ENCODE peak calls at places on chromosomes 6 and 20, in seven cellular contexts. H is left ventricle myocardium inferior; Y is CD8-positive, alpha-beta memory T cell; S is body of pancreas; V is keratinocyte; L is GM23338; M is PC-9. P is an unnamed sample. For H3K27me3, the result is how much of the 10 kb centered on the place peaks cover.

GRCh38 chr6:37650071-37650481 is 47.6 kb downstream of the MDGA1 start:
- DNase-seq in H (peak), S (peak), M (no peak), Y (no peak), V (no peak), L (peak), P (peak)

GRCh38 chr6:11714116-11714797 is 64.3 kb downstream of the ADTRP start:
- DNase-seq in M (no peak), L (no peak), H (no peak), V (no peak), Y (no peak), S (no peak), P (no peak)

GRCh38 chr20:58850693-58851174 is at the start of gene GNAS-AS1:
- DNase-seq in L (peak), V (no peak), M (peak), S (peak), Y (peak), H (peak), P (peak)

GRCh38 chr6:55925292-55925691 is 49.9 kb upstream of the BMP5 start:
- DNase-seq in M (no peak), Y (no peak), H (no peak), V (peak), S (no peak), L (no peak), P (no peak)

GRCh38 chr6:125950293-125950692 is 6.3 kb upstream of the HINT3 start:
- DNase-seq in S (no peak), L (peak), V (no peak), Y (no peak), H (no peak), M (peak), P (peak)

GRCh38 chr20:22974354-22974753 is 60.8 kb upstream of the SSTR4 start:
- DNase-seq in V (no peak), S (no peak), L (peak), Y (no peak), H (no peak), M (no peak), P (peak)

GRCh38 chr6:7938562-7939185 is 28.1 kb upstream of the TXNDC5 start:
- DNase-seq in M (no peak), H (no peak), L (no peak), Y (no peak), S (no peak), V (no peak), P (no peak)

GRCh38 chr6:19692506-19693298 is 144.5 kb upstream of the ID4 start:
- DNase-seq in L (peak), M (no peak), Y (no peak), H (no peak), S (no peak), V (no peak), P (peak)

GRCh38 chr6:166998256-166999144 is 697 bp upstream of the CEP43 start:
- DNase-seq in M (no peak), Y (peak), S (peak), H (peak), V (peak), L (peak), P (peak)

GRCh38 chr20:34312024-34312460 is 8.9 kb upstream of the AHCY start:
- DNase-seq in M (no peak), S (no peak), L (peak), H (no peak), Y (no peak), V (no peak), P (peak)

GRCh38 chr6:157865249-157865648 is 42.2 kb downstream of the SNX9 start:
- DNase-seq in H (no peak), Y (no peak), L (no peak), M (no peak), V (no peak), S (no peak), P (no peak)

GRCh38 chr6:30947231-30947630 is 6.5 kb downstream of the MUCL3 start:
- DNase-seq in L (no peak), H (no peak), V (no peak), M (no peak), Y (no peak), S (no peak), P (no peak)

GRCh38 chr6:108921547-108922331 is 73.5 kb downstream of the ARMC2 start:
- DNase-seq in M (no peak), V (no peak), L (no peak), Y (no peak), H (no peak), S (no peak), P (no peak)

GRCh38 chr20:47999166-47999565 is 213.9 kb upstream of the SULF2 start:
- DNase-seq in S (no peak), L (no peak), V (no peak), Y (no peak), H (no peak), M (no peak), P (no peak)

GRCh38 chr20:26208296-26209091 is 511.8 kb upstream of the ZNF337 start:
- DNase-seq in L (peak), V (no peak), Y (no peak), H (no peak), S (peak), M (no peak), P (peak)

GRCh38 chr20:44185574-44185973 is 1.4 kb downstream of the JPH2 start:
- DNase-seq in Y (no peak), M (no peak), H (no peak), V (no peak), L (no peak), S (no peak), P (no peak)

GRCh38 chr6:112931835-112932234 is 584.7 kb downstream of the RFPL4B start:
- DNase-seq in Y (no peak), M (no peak), L (no peak), S (no peak), V (no peak), H (no peak), P (no peak)

GRCh38 chr20:21184810-21185209 is 58.9 kb downstream of the KIZ start:
- DNase-seq in V (no peak), L (no peak), Y (no peak), S (no peak), H (no peak), M (peak), P (no peak)

GRCh38 chr6:159935065-159935464 is 33.8 kb upstream of the IGF2R start:
- DNase-seq in L (no peak), H (no peak), S (no peak), V (no peak), Y (no peak), M (no peak), P (no peak)

GRCh38 chr6:16196260-16196914 is 42.0 kb upstream of the GMPR start:
- DNase-seq in Y (no peak), S (no peak), H (no peak), M (no peak), L (no peak), V (no peak), P (no peak)

GRCh38 chr6:167676666-167677421 is 149.9 kb upstream of the AFDN start:
- DNase-seq in H (no peak), Y (no peak), S (no peak), V (no peak), L (peak), M (no peak), P (peak)

GRCh38 chr20:8150591-8150990 is 18.5 kb downstream of the PLCB1 start:
- DNase-seq in V (no peak), L (no peak), M (no peak), H (no peak), Y (no peak), S (no peak), P (no peak)

GRCh38 chr6:20319520-20320357 is 81.9 kb upstream of the E2F3 start:
- DNase-seq in M (no peak), S (no peak), H (no peak), L (no peak), V (no peak), Y (peak), P (no peak)

GRCh38 chr6:38364127-38364526 is 275.6 kb downstream of the BTBD9 start:
- DNase-seq in L (no peak), S (no peak), H (no peak), M (no peak), V (no peak), Y (no peak), P (no peak)

GRCh38 chr6:130366011-130366963 is at the start of gene TMEM200A:
- DNase-seq in Y (peak), L (peak), H (no peak), M (no peak), V (no peak), S (peak), P (peak)

GRCh38 chr6:9481292-9482029 is 933.4 kb downstream of the TFAP2A start:
- DNase-seq in Y (no peak), H (no peak), S (no peak), V (no peak), L (peak), M (peak), P (no peak)
- H3K4me3 ChIP-seq in Y (no peak), H (no peak), S (no peak), V (peak), L (no peak), M (no peak), P (no peak)

GRCh38 chr6:50825375-50826036 is 6.8 kb downstream of the TFAP2B start:
- DNase-seq in H (no peak), V (no peak), Y (no peak), L (no peak), M (no peak), S (no peak), P (no peak)

GRCh38 chr6:50826037-50826761 is 7.5 kb downstream of the TFAP2B start:
- DNase-seq in H (no peak), S (no peak), L (no peak), Y (no peak), V (no peak), M (no peak), P (no peak)

GRCh38 chr6:50823130-50823920 is 4.7 kb downstream of the TFAP2B start:
- DNase-seq in H (no peak), L (no peak), V (no peak), S (no peak), M (no peak), Y (no peak), P (peak)

GRCh38 chr6:50826803-50827202 is 8.1 kb downstream of the TFAP2B start:
- DNase-seq in V (no peak), L (no peak), S (no peak), H (no peak), M (no peak), Y (no peak), P (no peak)

GRCh38 chr6:50824505-50824904 is 5.8 kb downstream of the TFAP2B start:
- DNase-seq in L (peak), M (no peak), Y (no peak), V (no peak), H (no peak), S (no peak), P (peak)
- H3K27me3 ChIP-seq in L (half or more), M (under half), Y (under half), V (under half), H (half or more), S (half or more), P (half or more)

DNA sequence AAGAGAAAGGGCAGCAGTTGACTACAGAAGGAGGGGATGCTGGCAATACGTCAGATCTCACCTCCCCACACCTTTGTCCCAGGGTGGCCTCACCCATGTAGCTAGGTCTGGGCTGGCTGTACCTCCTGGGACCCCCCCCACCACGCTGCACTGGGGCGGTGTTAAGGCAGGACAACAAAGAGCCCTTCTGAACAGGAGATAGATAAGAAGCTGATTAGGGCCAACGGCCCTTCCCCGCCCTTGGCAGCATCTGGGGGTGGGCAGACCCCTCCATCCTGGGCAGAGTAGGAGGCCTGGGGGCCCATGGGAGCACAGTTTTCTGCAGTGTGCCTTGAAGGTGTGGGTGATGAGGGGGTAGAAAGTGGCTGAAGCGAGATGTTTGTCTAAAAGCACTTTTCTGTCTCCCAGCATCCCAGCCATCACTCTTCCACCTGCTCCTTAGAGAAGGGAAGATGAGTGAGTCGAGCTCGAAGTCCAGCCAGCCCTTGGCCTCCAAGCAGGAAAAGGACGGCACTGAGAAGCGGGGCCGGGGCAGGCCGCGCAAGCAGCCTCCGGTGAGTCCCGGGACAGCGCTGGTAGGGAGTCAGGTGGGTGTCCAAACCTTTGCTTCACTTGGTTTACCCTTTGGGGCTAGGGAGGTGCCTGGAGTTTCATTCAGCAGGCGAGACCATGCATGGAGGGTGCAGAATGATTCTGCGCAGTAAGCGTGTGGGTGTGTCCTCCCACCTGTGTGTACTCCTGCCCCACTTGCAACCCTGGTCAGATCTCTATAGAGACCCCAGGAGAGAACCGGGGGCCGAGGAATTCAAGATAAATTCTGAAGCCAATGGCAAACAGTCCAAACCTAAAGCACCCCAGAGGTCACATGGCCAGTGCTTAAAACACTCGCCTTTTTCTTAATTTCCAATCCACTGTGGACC is 3.9 kb downstream of the HMGA1 start:
- DNase-seq in V (no peak), H (no peak), Y (no peak), M (no peak), S (no peak), L (no peak), P (peak)
- H3K4me3 ChIP-seq in V (no peak), H (no peak), Y (no peak), M (peak), S (no peak), L (peak), P (no peak)

GRCh38 chr6:13026100-13026499 is 302.2 kb downstream of the TBC1D7 start:
- DNase-seq in S (no peak), V (no peak), H (no peak), M (no peak), Y (no peak), L (no peak), P (no peak)
- H3K27me3 ChIP-seq in S (under half), V (under half), H (under half), M (under half), Y (under half), L (under half), P (under half)

DNA sequence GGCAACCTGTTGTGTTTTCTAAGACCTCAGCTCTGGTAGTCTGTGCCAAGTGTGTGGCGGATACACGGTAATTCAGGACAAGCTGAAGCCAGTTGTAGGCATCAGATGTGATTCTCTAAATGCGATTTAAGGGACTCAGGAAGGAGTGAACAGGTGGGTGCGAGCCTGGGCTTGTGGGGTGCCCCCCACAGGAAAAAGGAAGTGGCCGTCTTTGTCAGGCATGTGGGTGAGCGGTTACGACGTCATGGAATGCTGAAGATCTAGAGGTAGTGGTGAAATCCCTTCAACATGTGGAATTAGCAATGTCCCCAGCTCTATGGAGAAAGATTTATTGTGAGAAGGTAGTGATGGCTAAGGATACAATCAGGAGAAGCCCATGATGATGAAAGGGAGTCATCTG is 95.1 kb upstream of the EXOC2 start:
- DNase-seq in S (no peak), L (no peak), V (no peak), Y (no peak), H (no peak), M (no peak), P (no peak)
- H3K4me3 ChIP-seq in S (no peak), L (no peak), V (no peak), Y (no peak), H (no peak), M (no peak), P (no peak)

GRCh38 chr6:100466410-100467143 is 1.9 kb upstream of the SIM1 start:
- DNase-seq in H (no peak), S (no peak), V (no peak), Y (no peak), M (no peak), L (peak), P (peak)

GRCh38 chr6:100468966-100469859 is 4.5 kb upstream of the SIM1 start:
- DNase-seq in S (no peak), V (no peak), H (no peak), M (no peak), Y (no peak), L (peak), P (peak)

GRCh38 chr6:100465701-100466409 is 1.1 kb upstream of the SIM1 start:
- DNase-seq in Y (no peak), L (peak), V (no peak), S (no peak), M (no peak), H (no peak), P (peak)

GRCh38 chr6:100467144-100468012 is 2.7 kb upstream of the SIM1 start:
- DNase-seq in Y (no peak), L (peak), S (no peak), M (no peak), H (no peak), V (no peak), P (peak)

GRCh38 chr6:100468013-100468622 is 3.4 kb upstream of the SIM1 start:
- DNase-seq in H (no peak), M (no peak), Y (no peak), L (no peak), V (no peak), S (no peak), P (no peak)
- H3K27me3 ChIP-seq in H (half or more), M (under half), Y (half or more), L (half or more), V (half or more), S (under half), P (half or more)

DNA sequence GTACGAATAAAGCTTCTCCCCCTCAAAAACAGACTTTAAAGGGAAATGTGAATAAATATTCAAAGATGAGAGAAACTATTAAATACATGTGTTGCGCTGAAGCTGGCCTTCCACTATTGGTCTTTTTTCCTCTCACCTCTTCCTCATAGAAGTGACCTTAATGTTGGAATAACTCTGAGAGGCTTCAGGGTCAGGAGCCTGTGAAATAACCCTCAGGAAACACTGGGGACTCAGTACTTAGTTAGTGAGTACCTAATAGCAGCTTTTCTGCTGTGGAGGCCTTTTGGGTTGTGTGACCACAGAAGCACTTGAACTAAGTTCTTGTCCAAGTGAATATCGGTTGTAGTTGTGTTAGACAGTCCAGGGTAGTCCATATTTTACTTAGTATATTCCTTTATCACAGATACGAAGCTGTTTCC is 799 bp upstream of the SHPRH start:
- DNase-seq in H (no peak), M (no peak), S (no peak), V (no peak), Y (no peak), L (peak), P (no peak)
- H3K4me3 ChIP-seq in H (peak), M (peak), S (no peak), V (peak), Y (peak), L (peak), P (peak)

GRCh38 chr6:34129753-34130152 is 16.1 kb downstream of the GRM4 start:
- DNase-seq in M (no peak), V (no peak), L (peak), H (no peak), S (no peak), Y (no peak), P (peak)
- H3K27me3 ChIP-seq in M (half or more), V (under half), L (under half), H (half or more), S (under half), Y (under half), P (under half)